ENCODE peak calls at places on chromosomes 6 and 20, in eight cellular contexts. R is tibial nerve, A is K562, F is H1, O is GM12878, J is stomach, M is suprapubic skin, B is ovary. N is an unnamed sample.

GRCh38 chr20:46168438-46168837 is 50.3 kb downstream of the CD40 start:
- DNase-seq in J (no peak), M (no peak), R (no peak), F (no peak), A (no peak), O (no peak), B (no peak), N (no peak)

GRCh38 chr6:144232434-144233223 is 52.5 kb upstream of the UTRN start:
- DNase-seq in R (no peak), J (no peak), F (no peak), B (no peak), O (no peak), A (no peak), M (no peak), N (no peak)

GRCh38 chr6:16316741-16317251 is 78.4 kb downstream of the GMPR start:
- DNase-seq in M (no peak), B (no peak), O (no peak), A (peak; percentile 91), J (no peak), F (no peak), R (no peak), N (no peak)

GRCh38 chr6:166206510-166207389 is 39.1 kb upstream of the TBXT start:
- DNase-seq in O (peak; percentile 62), A (no peak), J (no peak), R (no peak), B (no peak), F (no peak), M (no peak), N (no peak)

GRCh38 chr6:82396964-82397761 is 33.5 kb downstream of the TPBG start:
- DNase-seq in A (no peak), F (no peak), R (no peak), O (no peak), J (no peak), M (no peak), B (no peak), N (no peak)

GRCh38 chr6:40399888-40400468 is 187.2 kb downstream of the LRFN2 start:
- DNase-seq in F (no peak), M (no peak), R (no peak), A (peak; percentile 46), J (no peak), B (no peak), O (no peak), N (no peak)

GRCh38 chr20:64205611-64206026 is 41.4 kb downstream of the MYT1 start:
- DNase-seq in F (no peak), O (no peak), M (no peak), B (no peak), J (no peak), R (no peak), A (no peak), N (no peak)

GRCh38 chr6:34243901-34244884 is 4.6 kb downstream of the SMIM29 start:
- DNase-seq in B (peak; percentile 64), J (peak; percentile 63), M (peak; percentile 71), O (no peak), A (peak; percentile 84), R (peak; percentile 43), F (no peak), N (peak; percentile 80)

GRCh38 chr20:63847374-63848002 is 13.8 kb upstream of the ABHD16B start:
- DNase-seq in O (no peak), R (no peak), F (peak; percentile 75), J (no peak), M (no peak), A (peak; percentile 73), B (peak; percentile 76), N (peak; percentile 46)

GRCh38 chr20:23700931-23701330 is 12.1 kb upstream of the CST4 start:
- DNase-seq in F (no peak), O (no peak), B (no peak), R (no peak), M (no peak), A (no peak), J (no peak), N (no peak)

GRCh38 chr6:35640017-35640664 is 48.6 kb downstream of the FKBP5 start:
- DNase-seq in A (no peak), F (no peak), M (no peak), J (no peak), B (no peak), R (no peak), O (no peak), N (no peak)

GRCh38 chr20:45970646-45971424 is 1.2 kb downstream of the ZNF335 start:
- DNase-seq in F (no peak), M (peak; percentile 81), R (no peak), B (peak; percentile 60), O (no peak), A (no peak), J (peak; percentile 30), N (no peak)

GRCh38 chr20:24102749-24103148 is 114.2 kb upstream of the GGTLC1 start:
- DNase-seq in J (no peak), R (no peak), B (no peak), O (no peak), M (no peak), A (no peak), F (no peak), N (no peak)

GRCh38 chr20:50141018-50141675 is 12.4 kb downstream of the PEDS1 start:
- DNase-seq in J (no peak), A (no peak), B (no peak), F (no peak), R (no peak), M (no peak), O (no peak), N (no peak)

GRCh38 chr20:50136822-50137599 is 16.5 kb downstream of the PEDS1 start:
- DNase-seq in M (no peak), B (no peak), O (no peak), J (no peak), A (no peak), R (no peak), F (no peak), N (no peak)

GRCh38 chr20:50140339-50140859 is 13.1 kb downstream of the PEDS1 start:
- DNase-seq in R (no peak), M (no peak), F (no peak), B (no peak), J (no peak), O (no peak), A (no peak), N (no peak)

GRCh38 chr20:50138479-50139393 is 14.8 kb downstream of the PEDS1 start:
- DNase-seq in B (no peak), F (no peak), R (no peak), A (no peak), O (no peak), M (no peak), J (no peak), N (peak; percentile 67)

DNA sequence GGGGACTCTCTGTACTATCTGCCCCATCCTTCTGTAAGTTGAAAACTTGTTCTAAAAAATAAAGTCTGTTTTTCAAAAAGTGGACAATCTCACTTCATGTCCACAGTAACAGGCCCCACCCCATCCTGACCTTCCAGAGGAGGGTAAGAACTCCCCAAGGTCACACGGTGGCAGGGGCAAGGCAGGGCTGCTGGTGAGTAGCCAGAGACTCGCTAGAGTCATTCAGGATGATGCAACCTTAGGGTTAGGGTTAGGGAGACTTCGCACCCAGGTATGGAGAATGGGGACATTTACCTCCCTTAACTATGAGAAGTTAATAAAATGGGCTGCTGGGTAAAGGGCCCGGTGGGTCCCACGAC is 15.4 kb downstream of the PEDS1 start:
- DNase-seq in F (no peak), B (no peak), O (no peak), J (no peak), M (no peak), A (no peak), R (no peak), N (no peak)
- TF ChIP-seq EP300 in F (no peak), B (no peak), O (no peak), J (no peak), M (no peak), A (no peak), R (no peak), N (no peak)

GRCh38 chr6:6998194-6998569 is 109.6 kb upstream of the RREB1 start:
- DNase-seq in J (no peak), M (no peak), F (no peak), O (no peak), R (no peak), A (no peak), B (no peak), N (no peak)

GRCh38 chr6:6997282-6998193 is 110.2 kb upstream of the RREB1 start:
- DNase-seq in J (no peak), O (no peak), F (no peak), M (no peak), R (no peak), A (no peak), B (no peak), N (no peak)

GRCh38 chr6:7003041-7003440 is 104.7 kb upstream of the RREB1 start:
- DNase-seq in M (no peak), F (no peak), A (no peak), R (no peak), B (no peak), O (no peak), J (no peak), N (no peak)

GRCh38 chr6:7004581-7005297 is 103.0 kb upstream of the RREB1 start:
- DNase-seq in F (no peak), R (no peak), J (no peak), M (no peak), B (no peak), A (no peak), O (no peak), N (peak; percentile 33)

DNA sequence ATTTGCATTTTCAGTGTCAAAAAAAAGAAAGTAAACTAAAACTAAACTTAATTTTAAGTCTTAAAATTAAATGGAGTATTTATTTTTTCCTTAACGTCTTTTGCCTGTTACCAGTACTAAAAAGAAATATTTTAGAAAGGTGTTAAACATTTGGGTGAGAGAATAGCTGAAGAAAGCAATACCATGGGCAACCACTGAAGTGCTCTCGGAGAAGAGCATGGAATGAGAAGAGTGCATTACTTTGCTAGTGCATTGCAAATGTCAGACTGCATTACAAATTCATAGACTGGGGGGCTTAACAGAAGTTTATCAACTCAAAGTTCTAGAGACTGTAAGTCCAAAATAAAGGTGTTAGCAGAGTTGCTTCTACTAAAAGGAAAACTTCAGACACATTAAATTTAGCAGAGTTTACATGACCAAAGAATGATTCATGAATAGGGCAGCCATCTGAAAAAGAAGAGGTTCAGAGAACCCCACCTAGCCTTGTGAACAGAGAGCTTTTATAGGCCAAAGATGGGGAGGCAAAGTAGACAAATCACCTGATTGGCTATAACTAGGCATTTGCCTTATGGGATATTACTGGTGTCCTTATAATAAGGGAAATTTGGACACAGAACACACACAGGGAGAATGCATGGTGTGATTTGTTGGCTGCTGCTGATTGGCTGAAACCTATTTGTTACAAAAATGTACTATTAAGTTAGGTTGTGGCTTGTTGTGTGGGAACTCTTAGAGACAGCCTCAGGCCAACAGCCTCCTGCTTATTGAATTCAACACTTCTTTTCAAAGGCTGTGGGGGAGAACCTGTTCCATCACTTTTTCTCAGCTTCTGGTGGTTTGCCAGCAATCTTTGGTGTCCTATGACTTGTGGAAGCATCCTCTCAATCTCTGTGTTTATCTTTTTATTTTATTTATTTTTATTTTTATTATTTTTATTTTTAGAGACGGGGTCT is 106.7 kb upstream of the RREB1 start:
- DNase-seq in F (no peak), J (no peak), M (no peak), R (no peak), A (peak; percentile 44), O (no peak), B (no peak), N (no peak)
- TF ChIP-seq CTCF in F (peak; percentile 6), J (no peak), M (no peak), R (no peak), A (no peak), O (no peak), B (no peak), N (no peak)

GRCh38 chr20:37423545-37423944 is 77.6 kb downstream of the SRC start:
- DNase-seq in R (no peak), J (no peak), B (no peak), O (no peak), A (no peak), M (no peak), F (no peak), N (no peak)
- TF ChIP-seq EP300 in R (no peak), J (no peak), B (no peak), O (no peak), A (no peak), M (no peak), F (no peak), N (no peak)

GRCh38 chr6:168050861-168051586 is 28.0 kb downstream of the FRMD1 start:
- DNase-seq in B (no peak), F (no peak), O (no peak), J (no peak), R (no peak), A (no peak), M (peak; percentile 59), N (peak; percentile 60)
- TF ChIP-seq CTCF in B (no peak), F (peak; percentile 67), O (no peak), J (no peak), R (no peak), A (peak; percentile 32), M (no peak), N (no peak)

N was measured in upper lobe of left lung.